ENCODE peak calls at places on chromosomes 2 and 18, in six cellular contexts. Y is PC-3, Z is GM23248, D is SK-N-SH, M is hepatocyte, U is HCT116. A is an unnamed sample. For H3K9me3, the result is how much of the 10 kb centered on the place peaks cover.

GRCh38 chr2:138516030-138516704 is 14.6 kb downstream of the SPOPL start:
- DNase-seq in Y (peak), Z (peak), D (no peak), M (peak), U (no peak), A (no peak)

GRCh38 chr2:201806442-201806841 is at the start of gene CDK15:
- DNase-seq in Y (no peak), Z (peak), D (no peak), M (peak), U (no peak), A (no peak)

GRCh38 chr2:214543386-214543955 is 132.6 kb downstream of the VWC2L start:
- DNase-seq in Y (peak), Z (peak), D (no peak), M (no peak), U (no peak), A (no peak)

GRCh38 chr18:51135795-51136194 is 61.7 kb downstream of the MEX3C start:
- DNase-seq in Y (peak), Z (no peak), D (no peak), M (no peak), U (peak), A (peak)

GRCh38 chr2:98805412-98806265 is 74.7 kb upstream of the MGAT4A start:
- DNase-seq in Y (peak), Z (peak), D (peak), M (peak), U (no peak), A (no peak)

GRCh38 chr2:200026312-200026711 is 70.9 kb downstream of the MAIP1 start:
- DNase-seq in Y (no peak), Z (no peak), D (no peak), M (no peak), U (no peak), A (no peak)

GRCh38 chr2:3807853-3808252 is 104.5 kb downstream of the DCDC2C start:
- DNase-seq in Y (peak), Z (peak), D (no peak), M (no peak), U (no peak), A (no peak)

GRCh38 chr2:24429711-24430110 is 61.3 kb upstream of the NCOA1 start:
- DNase-seq in Y (no peak), Z (peak), D (no peak), M (no peak), U (no peak), A (no peak)

GRCh38 chr2:49222975-49223528 is 68.7 kb upstream of the FSHR start:
- DNase-seq in Y (no peak), Z (no peak), D (no peak), M (no peak), U (no peak), A (no peak)

GRCh38 chr2:10072656-10073480 is 7.3 kb downstream of the CYS1 start:
- DNase-seq in Y (peak), Z (peak), D (peak), M (peak), U (peak), A (peak)

GRCh38 chr2:94758546-94758945 is 112.7 kb upstream of the TEKT4 start:
- DNase-seq in Y (no peak), Z (no peak), D (no peak), M (no peak), U (no peak), A (no peak)

GRCh38 chr2:53490659-53491058 is 276.9 kb upstream of the CHAC2 start:
- DNase-seq in Y (no peak), Z (peak), D (no peak), M (peak), U (no peak), A (no peak)

GRCh38 chr18:59905686-59906091 is 5.9 kb downstream of the PMAIP1 start:
- DNase-seq in Y (no peak), Z (no peak), D (no peak), M (no peak), U (no peak), A (no peak)

GRCh38 chr2:49029406-49029805 is 124.9 kb downstream of the FSHR start:
- DNase-seq in Y (no peak), Z (no peak), D (no peak), M (no peak), U (no peak), A (no peak)

GRCh38 chr2:158685646-158686045 is 109.5 kb upstream of the DAPL1 start:
- DNase-seq in Y (no peak), Z (no peak), D (no peak), M (no peak), U (no peak), A (no peak)

GRCh38 chr18:36451454-36452251 is 154.1 kb downstream of the FHOD3 start:
- DNase-seq in Y (peak), Z (peak), D (no peak), M (no peak), U (no peak), A (no peak)

GRCh38 chr2:33354981-33355380 is 121.5 kb upstream of the RASGRP3 start:
- DNase-seq in Y (peak), Z (peak), D (no peak), M (no peak), U (no peak), A (no peak)

GRCh38 chr2:19435815-19436214 is 77.4 kb upstream of the OSR1 start:
- DNase-seq in Y (no peak), Z (peak), D (peak), M (no peak), U (no peak), A (no peak)

GRCh38 chr18:59547691-59548182 is 149.5 kb downstream of the CCBE1 start:
- DNase-seq in Y (no peak), Z (peak), D (no peak), M (peak), U (no peak), A (no peak)

GRCh38 chr2:239184179-239184578 is 216.6 kb downstream of the HDAC4 start:
- DNase-seq in Y (no peak), Z (no peak), D (no peak), M (no peak), U (no peak), A (no peak)

GRCh38 chr18:48264508-48264907 is 144.7 kb downstream of the ZBTB7C start:
- DNase-seq in Y (no peak), Z (peak), D (peak), M (no peak), U (no peak), A (no peak)

GRCh38 chr2:1868683-1869141 is 124.4 kb upstream of the PXDN start:
- DNase-seq in Y (no peak), Z (no peak), D (peak), M (no peak), U (no peak), A (no peak)

GRCh38 chr2:189225032-189225431 is 45.5 kb upstream of the COL5A2 start:
- DNase-seq in Y (peak), Z (no peak), D (no peak), M (no peak), U (no peak), A (no peak)

GRCh38 chr2:60976875-60977561 is 40.5 kb upstream of the PEX13 start:
- DNase-seq in Y (no peak), Z (no peak), D (no peak), M (no peak), U (no peak), A (no peak)

GRCh38 chr2:161988589-161988988 is 85.4 kb downstream of the DPP4 start:
- DNase-seq in Y (peak), Z (peak), D (no peak), M (no peak), U (no peak), A (no peak)

GRCh38 chr2:186639939-186640338 is 50.1 kb downstream of the ITGAV start:
- DNase-seq in Y (no peak), Z (no peak), D (no peak), M (no peak), U (no peak), A (no peak)

GRCh38 chr2:237687666-237688065 is 60.3 kb downstream of the LRRFIP1 start:
- DNase-seq in Y (peak), Z (peak), D (peak), M (peak), U (no peak), A (no peak)

GRCh38 chr2:45922577-45922988 is 271.1 kb downstream of the PRKCE start:
- DNase-seq in Y (peak), Z (no peak), D (peak), M (peak), U (no peak), A (no peak)

GRCh38 chr2:234970467-234970866 is 18.6 kb downstream of the SH3BP4 start:
- DNase-seq in Y (peak), Z (peak), D (no peak), M (no peak), U (no peak), A (no peak)

GRCh38 chr2:234971494-234971893 is 19.7 kb downstream of the SH3BP4 start:
- DNase-seq in Y (no peak), Z (no peak), D (no peak), M (no peak), U (no peak), A (no peak)

GRCh38 chr2:234967874-234968208 is 16.0 kb downstream of the SH3BP4 start:
- DNase-seq in Y (no peak), Z (no peak), D (no peak), M (no peak), U (no peak), A (no peak)

GRCh38 chr2:234968633-234969328 is 17.0 kb downstream of the SH3BP4 start:
- DNase-seq in Y (no peak), Z (no peak), D (no peak), M (no peak), U (no peak), A (no peak)

GRCh38 chr2:234969329-234970157 is 17.7 kb downstream of the SH3BP4 start:
- DNase-seq in Y (no peak), Z (peak), D (peak), M (no peak), U (no peak), A (no peak)
- TF ChIP-seq EZH2phosphoT487 in Y (no peak), Z (no peak), D (no peak), M (no peak), U (no peak), A (no peak)

DNA sequence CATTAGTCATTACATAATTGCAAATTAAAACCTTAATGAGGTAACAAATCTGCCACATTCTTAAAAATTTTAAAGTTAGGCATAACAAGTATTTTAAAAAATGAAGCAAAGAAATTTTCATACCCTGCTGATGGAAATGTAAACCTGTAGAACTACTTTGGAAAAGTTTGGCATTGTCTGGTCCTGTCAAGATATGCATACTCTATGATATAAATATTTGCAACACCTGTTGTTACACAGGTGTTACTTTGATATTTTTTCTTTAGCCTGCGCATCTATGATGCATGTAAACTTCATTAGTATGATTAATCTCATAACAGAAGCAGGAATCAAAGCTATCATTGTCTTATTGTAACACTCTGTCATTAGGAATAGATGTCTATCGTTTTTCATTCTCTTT is 634.3 kb downstream of the TRIB2 start:
- DNase-seq in Y (no peak), Z (no peak), D (no peak), M (no peak), U (no peak), A (no peak)
- H3K9me3 ChIP-seq in Y (under half), Z (under half), D (under half), M (under half), U (under half), A (under half)

DNA sequence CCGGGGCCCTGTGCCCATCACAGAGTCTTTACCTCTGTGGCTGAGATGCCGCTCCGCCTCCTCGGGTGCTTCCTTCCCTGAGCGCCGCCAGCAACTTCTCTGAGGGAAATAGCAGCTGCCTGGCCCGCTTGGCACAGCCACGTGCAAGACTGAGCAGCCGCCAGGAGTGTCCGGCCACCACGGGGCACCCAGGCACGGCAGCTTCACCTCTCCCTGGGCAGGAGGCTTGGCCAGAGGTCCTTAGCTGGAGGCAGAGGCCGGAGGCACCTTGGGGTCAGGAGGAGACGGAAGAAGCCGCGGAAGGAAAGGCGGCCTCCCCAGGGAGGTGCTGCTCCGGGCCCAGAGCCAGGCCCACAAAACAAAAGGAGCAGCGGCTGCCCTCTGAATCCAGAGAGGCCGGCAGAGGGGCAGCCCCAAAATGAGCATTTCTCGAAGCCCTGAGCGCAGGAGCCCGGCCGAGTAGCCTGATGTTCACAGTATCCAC is 6.0 kb upstream of the LIMS2 start:
- DNase-seq in Y (no peak), Z (peak), D (peak), M (no peak), U (no peak), A (no peak)
- TF ChIP-seq EZH2phosphoT487 in Y (no peak), Z (no peak), D (no peak), M (no peak), U (no peak), A (no peak)

GRCh38 chr2:4938246-4938645 is 753.9 kb upstream of the SOX11 start:
- DNase-seq in Y (no peak), Z (no peak), D (peak), M (no peak), U (no peak), A (no peak)
- H3K9me3 ChIP-seq in Y (under half), Z (under half), D (under half), M (under half), U (under half), A (under half)

DNA sequence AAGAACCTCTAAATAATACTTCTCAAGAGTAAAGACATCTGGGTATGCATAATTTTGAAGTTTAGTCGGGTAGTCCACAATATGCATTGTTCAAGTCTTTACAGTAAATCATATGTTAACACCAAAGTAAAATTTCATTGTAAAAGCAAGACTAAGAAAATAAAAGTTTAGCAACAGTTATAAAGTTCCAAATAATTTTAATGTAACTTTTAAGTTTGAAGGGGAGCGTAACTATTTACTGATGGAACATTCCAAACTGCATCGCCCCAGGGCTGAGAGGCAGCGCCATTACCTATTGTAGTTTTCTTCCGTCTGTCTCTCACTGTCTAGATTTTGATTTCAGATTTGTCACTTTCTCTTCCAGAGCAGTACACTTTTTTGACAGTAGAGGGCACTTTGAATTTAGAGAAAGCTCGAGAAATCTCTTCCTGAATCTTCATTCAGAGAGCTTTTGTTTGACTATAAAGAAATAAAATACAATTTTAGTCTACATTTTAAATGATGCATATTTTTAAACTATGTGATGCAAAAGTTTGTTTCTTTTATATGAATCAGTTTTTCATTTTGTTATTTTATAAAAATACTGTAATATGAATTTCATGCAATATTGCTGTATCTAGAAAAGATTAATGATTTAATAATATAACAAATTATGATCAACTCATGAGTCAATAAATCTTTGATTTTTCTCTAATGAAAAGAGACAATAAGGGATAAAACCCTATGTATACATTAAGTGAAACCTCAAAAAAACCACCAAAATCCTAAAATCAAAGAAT is 389.8 kb downstream of the FIGN start:
- DNase-seq in Y (peak), Z (peak), D (peak), M (peak), U (peak), A (peak)
- TF ChIP-seq EZH2phosphoT487 in Y (no peak), Z (no peak), D (no peak), M (no peak), U (no peak), A (no peak)

GRCh38 chr2:16184945-16185660 is 244.8 kb downstream of the MYCN start:
- DNase-seq in Y (no peak), Z (no peak), D (no peak), M (no peak), U (no peak), A (no peak)

GRCh38 chr2:16182841-16183240 is 242.5 kb downstream of the MYCN start:
- DNase-seq in Y (no peak), Z (no peak), D (no peak), M (no peak), U (no peak), A (no peak)

GRCh38 chr2:16183345-16183744 is 243.0 kb downstream of the MYCN start:
- DNase-seq in Y (no peak), Z (no peak), D (no peak), M (no peak), U (no peak), A (no peak)

GRCh38 chr2:16185671-16186391 is 245.5 kb downstream of the MYCN start:
- DNase-seq in Y (no peak), Z (no peak), D (peak), M (no peak), U (no peak), A (no peak)

DNA sequence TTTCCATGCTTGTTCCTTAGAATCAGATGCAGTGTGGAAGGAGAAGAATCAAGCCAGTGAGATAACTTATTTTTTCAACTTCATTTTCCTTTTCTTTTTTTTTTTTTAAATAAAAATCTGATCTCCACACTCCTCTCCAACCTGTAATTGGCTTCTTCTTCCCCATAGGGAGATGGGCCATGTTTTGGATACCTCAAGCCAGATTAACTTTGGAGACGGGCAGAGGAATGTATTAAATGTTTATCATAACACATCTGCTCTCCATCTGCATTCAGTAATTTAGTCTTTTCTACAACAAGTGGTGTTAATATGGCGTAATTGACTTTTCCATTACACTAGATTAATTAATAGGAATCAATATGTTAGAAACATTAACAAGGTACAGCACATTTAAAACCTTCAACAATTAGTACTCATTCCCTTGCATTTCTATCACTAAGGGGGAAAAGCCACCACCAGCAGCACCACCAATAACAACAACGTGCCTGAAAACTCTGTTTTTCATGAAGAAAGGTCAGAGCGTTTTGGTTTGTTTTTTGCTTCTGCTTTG is 244.1 kb downstream of the MYCN start:
- DNase-seq in Y (no peak), Z (no peak), D (no peak), M (no peak), U (no peak), A (no peak)
- H3K9me3 ChIP-seq in Y (under half), Z (under half), D (under half), M (under half), U (under half), A (under half)

DNA sequence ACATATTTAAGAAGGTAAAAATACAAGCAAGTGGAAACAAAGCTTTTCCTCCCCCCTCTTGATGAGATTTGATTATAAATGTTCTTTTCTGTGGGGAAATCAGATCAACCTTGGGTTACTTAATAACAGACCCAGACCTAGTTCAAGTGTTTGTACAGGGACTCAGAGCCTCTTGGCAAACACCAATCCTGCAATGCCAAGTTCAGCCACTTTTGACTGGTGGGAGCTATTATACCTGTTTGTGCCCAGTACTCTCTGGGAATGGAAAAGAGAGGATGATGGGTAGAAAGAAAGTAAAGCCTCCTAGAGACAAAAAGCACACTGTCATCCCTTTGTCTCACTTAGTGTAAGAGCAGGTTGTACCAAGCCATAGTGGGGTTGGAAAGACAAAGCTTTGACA is 63.8 kb upstream of the EPHA4 start:
- DNase-seq in Y (peak), Z (no peak), D (no peak), M (peak), U (peak), A (no peak)
- TF ChIP-seq EZH2phosphoT487 in Y (no peak), Z (no peak), D (no peak), M (no peak), U (no peak), A (no peak)

DNA sequence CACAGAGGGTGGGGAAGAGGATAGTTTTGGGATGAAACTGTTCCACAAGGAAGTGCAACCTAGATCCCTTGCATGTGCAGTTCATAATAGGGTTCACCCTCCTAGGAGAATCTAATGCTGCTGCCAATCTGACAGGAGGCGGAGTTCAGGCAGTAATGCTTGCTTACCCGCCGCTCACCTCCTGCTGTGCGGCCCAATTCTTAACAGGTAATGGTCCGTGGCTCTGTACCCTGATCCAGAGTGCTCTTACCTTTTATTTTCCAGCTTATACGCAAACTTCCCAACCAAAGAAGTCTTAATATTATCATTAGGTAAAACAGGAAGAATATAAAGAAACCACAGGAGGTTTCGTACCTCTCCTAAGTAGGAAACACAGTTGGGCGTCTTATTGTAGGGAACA is 82.7 kb upstream of the CD302 start:
- DNase-seq in Y (no peak), Z (no peak), D (no peak), M (no peak), U (no peak), A (no peak)
- H3K9me3 ChIP-seq in Y (under half), Z (under half), D (under half), M (under half), U (under half), A (under half)

GRCh38 chr2:101329026-101329425 is 20.5 kb upstream of the RNF149 start:
- DNase-seq in Y (peak), Z (peak), D (no peak), M (no peak), U (no peak), A (no peak)
- TF ChIP-seq EZH2phosphoT487 in Y (no peak), Z (no peak), D (no peak), M (no peak), U (no peak), A (no peak)

A was measured in OCI-LY7.